ENCODE peak calls at places on chromosome 15, in ten cellular contexts. B is KBM-7, N is cardiac muscle cell, M is WTC11, F is T-cell, H is NCI-H1417, U is tibial artery, A is NCI-H1105, Z is left cardiac atrium, Y is adipocyte. R is an unnamed sample.

GRCh38 chr15:83767786-83768185 is 113.9 kb downstream of the ADAMTSL3 start:
- DNase-seq in Z (no peak), A (no peak), H (no peak), B (no peak), F (no peak), Y (no peak), N (peak; percentile 96), U (no peak), M (no peak), R (no peak)

GRCh38 chr15:67741313-67741712 is 84.0 kb upstream of the SKOR1 start:
- DNase-seq in F (no peak), H (no peak), Z (no peak), B (no peak), U (no peak), A (no peak), N (no peak), M (no peak), Y (no peak), R (no peak)

GRCh38 chr15:90190606-90191343 is 10.4 kb upstream of the SEMA4B start:
- DNase-seq in Z (no peak), H (no peak), M (no peak), F (no peak), Y (no peak), B (no peak), A (no peak), N (no peak), U (no peak), R (no peak)

GRCh38 chr15:63491116-63491817 is 13.1 kb upstream of the USP3 start:
- DNase-seq in Y (no peak), B (peak; percentile 81), F (no peak), A (no peak), M (no peak), N (no peak), H (peak; percentile 1), U (no peak), Z (no peak), R (peak; percentile 71)

GRCh38 chr15:42590619-42591237 is 15.3 kb downstream of the STARD9 start:
- DNase-seq in N (no peak), B (no peak), A (no peak), M (no peak), Z (no peak), U (no peak), Y (no peak), F (no peak), H (no peak), R (no peak)

GRCh38 chr15:100591835-100592234 is 10.1 kb downstream of the LINS1 start:
- DNase-seq in A (no peak), F (no peak), B (no peak), M (no peak), N (no peak), H (no peak), Y (no peak), Z (no peak), U (no peak), R (no peak)

GRCh38 chr15:80875568-80875967 is 96.4 kb downstream of the CEMIP start:
- DNase-seq in A (no peak), M (no peak), U (peak; percentile 59), F (no peak), Y (no peak), B (no peak), H (no peak), N (no peak), Z (peak; percentile 53), R (no peak)

GRCh38 chr15:48393650-48394049 is 62.4 kb downstream of the DUT start:
- DNase-seq in Y (no peak), H (no peak), Z (no peak), A (no peak), M (no peak), F (no peak), B (no peak), N (peak; percentile 85), U (peak; percentile 74), R (no peak)

GRCh38 chr15:59687831-59688230 is 1.3 kb downstream of the BNIP2 start:
- DNase-seq in N (peak; percentile 57), F (peak; percentile 16), Y (peak; percentile 50), H (no peak), Z (no peak), M (no peak), U (no peak), B (peak; percentile 74), A (no peak), R (peak; percentile 70)

GRCh38 chr15:101483476-101483875 is 6.0 kb downstream of the PCSK6 start:
- DNase-seq in H (no peak), A (no peak), U (no peak), F (no peak), N (no peak), B (no peak), Z (no peak), Y (no peak), M (no peak), R (no peak)

GRCh38 chr15:88467935-88468528 is 524 bp downstream of the MRPS11 start:
- DNase-seq in Y (peak; percentile 48), F (no peak), A (no peak), H (no peak), M (no peak), B (peak; percentile 60), N (peak; percentile 22), Z (no peak), U (no peak), R (peak; percentile 17)

GRCh38 chr15:43912991-43913927 is 86.5 kb downstream of the WDR76 start:
- DNase-seq in U (peak; percentile 55), M (no peak), F (no peak), H (no peak), A (no peak), N (peak; percentile 97), Z (peak; percentile 72), Y (peak; percentile 88), B (no peak), R (no peak)

GRCh38 chr15:39918688-39919385 is 1.2 kb downstream of the GPR176 start:
- DNase-seq in F (no peak), Y (peak; percentile 82), U (no peak), B (no peak), A (no peak), Z (no peak), M (no peak), H (no peak), N (peak; percentile 78), R (no peak)

GRCh38 chr15:89899951-89900567 is 6.3 kb upstream of the AP3S2 start:
- DNase-seq in B (no peak), Y (no peak), N (no peak), M (no peak), Z (no peak), U (no peak), A (no peak), H (no peak), F (no peak), R (no peak)

GRCh38 chr15:63950911-63951481 is 95.3 kb downstream of the DAPK2 start:
- DNase-seq in H (no peak), M (no peak), Z (no peak), B (no peak), U (no peak), Y (peak; percentile 87), A (no peak), F (no peak), N (peak; percentile 50), R (no peak)

GRCh38 chr15:31471731-31472430 is 145.2 kb downstream of the KLF13 start:
- DNase-seq in B (no peak), H (no peak), A (no peak), Z (no peak), N (peak; percentile 88), U (no peak), Y (peak; percentile 92), M (no peak), F (no peak), R (no peak)

GRCh38 chr15:85838655-85839054 is 43.9 kb upstream of the KLHL25 start:
- DNase-seq in U (no peak), A (no peak), M (peak; percentile 18), F (no peak), Z (no peak), N (no peak), B (no peak), H (no peak), Y (no peak), R (no peak)

GRCh38 chr15:79967331-79968182 is 3.4 kb downstream of the BCL2A1 start:
- DNase-seq in A (no peak), H (no peak), B (no peak), U (no peak), N (no peak), F (no peak), Y (no peak), Z (no peak), M (no peak), R (no peak)

R was measured in Kasumi-1.